ENCODE peak calls at places on chromosomes 2 and 18, in four cellular contexts. J is ovary; K is K562; E is CD4-positive, CD25-positive, alpha-beta regulatory T cell. I is an unnamed sample.

GRCh38 chr2:1685957-1686783 is 58.1 kb downstream of the PXDN start:
- DNase-seq in J (no peak), K (no peak), E (no peak), I (no peak)

GRCh38 chr18:70418551-70419311 is 129.9 kb downstream of the SOCS6 start:
- DNase-seq in J (no peak), K (no peak), E (no peak), I (no peak)

GRCh38 chr2:203873461-203873860 is 5.9 kb downstream of the CTLA4 start:
- DNase-seq in J (no peak), K (no peak), E (no peak), I (no peak)

GRCh38 chr2:70932631-70933230 is 3.0 kb upstream of the ATP6V1B1 start:
- DNase-seq in J (no peak), K (no peak), E (no peak), I (no peak)

GRCh38 chr2:200455958-200456421 is 53.9 kb downstream of the KCTD18 start:
- DNase-seq in J (no peak), K (no peak), E (peak; percentile 18), I (peak; percentile 24)

GRCh38 chr2:192119536-192119935 is 75.2 kb downstream of the TMEFF2 start:
- DNase-seq in J (no peak), K (no peak), E (no peak), I (no peak)

GRCh38 chr2:196365132-196365531 is 193.8 kb upstream of the STK17B start:
- DNase-seq in J (no peak), K (no peak), E (no peak), I (no peak)

GRCh38 chr2:215141706-215142105 is 3.3 kb upstream of the ABCA12 start:
- DNase-seq in J (no peak), K (no peak), E (no peak), I (no peak)

GRCh38 chr2:99863236-99863913 is 279.0 kb downstream of the AFF3 start:
- DNase-seq in J (no peak), K (no peak), E (no peak), I (peak; percentile 28)

GRCh38 chr2:201854841-201855240 is 48.5 kb downstream of the CDK15 start:
- DNase-seq in J (no peak), K (no peak), E (no peak), I (no peak)

DNA sequence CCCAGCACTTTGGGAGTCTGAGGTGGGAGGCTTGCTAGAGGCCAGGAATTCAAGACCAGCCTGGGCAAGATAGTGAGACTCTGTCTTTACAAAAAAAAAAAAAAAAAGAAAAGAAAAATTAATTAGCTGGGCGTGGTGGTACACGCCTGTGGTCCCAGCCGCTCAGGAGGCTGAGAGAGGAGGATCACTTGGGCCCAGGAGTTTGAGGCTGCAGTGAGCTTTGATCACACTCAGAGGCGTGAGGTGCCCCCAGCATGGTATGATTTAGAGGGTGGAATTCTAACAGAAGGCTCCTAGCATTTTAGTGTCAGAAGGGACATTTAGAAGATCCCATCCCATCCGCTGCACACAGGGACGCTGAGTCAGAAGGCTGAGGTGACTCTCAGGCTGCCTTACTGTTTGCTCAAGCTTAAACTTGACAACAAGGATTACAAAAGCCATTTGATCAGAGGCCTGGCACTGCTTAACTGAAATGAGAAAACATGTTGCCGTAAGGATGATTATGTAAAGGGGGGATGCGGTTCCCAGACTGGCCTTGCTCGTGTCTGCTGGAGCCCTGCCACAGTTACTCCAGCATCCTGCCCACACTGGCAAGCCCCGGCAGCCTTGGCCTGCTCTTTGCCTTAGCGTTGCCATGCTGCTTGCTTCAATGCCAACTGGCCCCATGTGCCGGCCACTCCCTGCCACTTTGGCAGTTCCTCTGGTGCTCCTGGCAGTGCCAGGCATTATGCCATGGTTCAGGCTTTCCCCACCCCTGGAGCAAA is 45.6 kb upstream of the SLC1A4 start:
- DNase-seq in J (peak; percentile 75), K (no peak), E (no peak), I (peak; percentile 98)
- H3K4me3 ChIP-seq in J (no peak overlapping the region), K (no peak overlapping the region), E (no peak overlapping the region), I (no peak overlapping the region)

GRCh38 chr18:21084511-21085078 is 27.0 kb downstream of the ROCK1 start:
- DNase-seq in J (no peak), K (no peak), E (no peak), I (no peak)
- H3K9me3 ChIP-seq in J (no peaks in the 10 kb centered on the region), K (no peaks in the 10 kb centered on the region), E (peaks cover 10% of the 10 kb centered on the region), I (peaks cover 26% of the 10 kb centered on the region)

DNA sequence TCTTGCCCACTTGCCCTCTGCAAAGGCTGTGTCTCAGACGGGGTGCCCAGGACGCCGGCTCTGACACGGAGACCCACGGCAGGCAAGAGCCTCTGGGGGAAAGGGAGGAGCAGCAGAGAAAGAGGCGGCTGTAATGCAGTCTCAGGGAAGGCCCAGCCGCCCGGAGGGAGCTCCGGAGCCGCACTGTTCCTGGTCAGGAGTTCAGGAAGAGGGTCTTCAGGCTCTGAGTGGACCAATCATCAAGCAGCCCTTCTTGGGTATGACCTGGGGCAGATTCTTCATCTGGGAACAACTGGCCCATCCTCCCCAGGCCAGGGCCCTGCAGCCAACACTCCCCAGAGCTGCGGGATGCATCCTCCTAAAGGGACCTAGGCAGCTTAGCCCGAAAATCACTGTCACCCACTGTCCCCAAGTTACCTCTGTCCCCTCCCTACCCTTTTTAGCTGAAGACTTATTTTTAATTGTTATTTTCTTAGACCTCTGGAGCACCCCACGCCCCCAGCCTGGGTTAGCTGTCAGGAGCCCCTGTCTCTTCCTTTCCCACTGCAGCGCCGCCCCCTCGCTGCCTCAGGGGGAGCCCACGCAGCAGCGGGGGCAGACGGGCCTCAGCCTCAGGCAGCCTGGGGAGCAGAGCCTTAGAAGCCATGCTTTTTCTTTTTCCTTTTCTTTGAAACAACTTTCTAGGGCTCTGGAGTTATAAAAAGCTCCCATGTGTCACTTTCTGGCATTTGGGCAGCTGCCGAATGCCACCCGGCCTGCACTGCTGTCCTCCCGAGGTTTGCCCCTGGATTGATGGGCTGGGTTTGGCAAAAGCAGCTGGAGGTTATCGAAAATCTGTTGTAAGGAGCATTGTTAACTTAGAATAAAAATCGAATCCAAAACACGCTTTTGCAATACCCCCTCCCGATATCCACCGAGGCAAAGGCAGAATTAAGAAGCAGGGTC is 644 bp upstream of the NEU2 start:
- DNase-seq in J (no peak), K (no peak), E (no peak), I (no peak)
- H3K4me3 ChIP-seq in J (no peak overlapping the region), K (no peak overlapping the region), E (no peak overlapping the region), I (no peak overlapping the region)

DNA sequence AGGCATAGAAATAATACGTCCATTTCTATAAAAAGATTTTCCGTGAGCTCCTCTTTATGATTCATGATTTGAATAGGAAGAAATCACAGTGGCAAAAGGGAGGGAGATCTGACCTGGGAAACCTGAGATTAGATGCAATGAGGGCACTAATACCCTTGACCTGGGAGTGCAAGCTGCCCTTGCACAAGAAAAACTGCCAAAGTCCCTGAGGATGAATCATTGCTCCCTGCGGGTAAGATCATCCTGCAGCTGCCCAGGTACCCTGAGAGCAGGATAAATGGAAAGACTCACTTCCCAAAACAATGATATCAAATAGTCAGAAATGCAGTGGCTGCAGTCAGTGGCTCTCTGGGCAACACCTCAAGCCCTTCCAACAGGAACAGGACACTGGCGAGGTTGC is 11.6 kb downstream of the FHL2 start:
- DNase-seq in J (no peak), K (no peak), E (no peak), I (peak; percentile 49)
- H3K9me3 ChIP-seq in J (no peaks in the 10 kb centered on the region), K (no peaks in the 10 kb centered on the region), E (no peaks in the 10 kb centered on the region), I (no peaks in the 10 kb centered on the region)

GRCh38 chr18:8708670-8709069 is 3.3 kb downstream of the MTCL1 start:
- DNase-seq in J (no peak), K (no peak), E (no peak), I (no peak)

GRCh38 chr18:8709248-8710059 is 4.1 kb downstream of the MTCL1 start:
- DNase-seq in J (no peak), K (no peak), E (no peak), I (no peak)

GRCh38 chr18:8706545-8706980 is 1.2 kb downstream of the MTCL1 start:
- DNase-seq in J (peak; percentile 49), K (peak; percentile 37), E (no peak), I (peak; percentile 14)

GRCh38 chr18:8706981-8707940 is 1.9 kb downstream of the MTCL1 start:
- DNase-seq in J (peak; percentile 62), K (no peak), E (no peak), I (peak; percentile 71)

GRCh38 chr18:8707946-8708345 is 2.6 kb downstream of the MTCL1 start:
- DNase-seq in J (no peak), K (no peak), E (no peak), I (no peak)
- H3K4me3 ChIP-seq in J (no peak overlapping the region), K (no peak overlapping the region), E (no peak overlapping the region), I (peak overlapping the region; percentile 69)

DNA sequence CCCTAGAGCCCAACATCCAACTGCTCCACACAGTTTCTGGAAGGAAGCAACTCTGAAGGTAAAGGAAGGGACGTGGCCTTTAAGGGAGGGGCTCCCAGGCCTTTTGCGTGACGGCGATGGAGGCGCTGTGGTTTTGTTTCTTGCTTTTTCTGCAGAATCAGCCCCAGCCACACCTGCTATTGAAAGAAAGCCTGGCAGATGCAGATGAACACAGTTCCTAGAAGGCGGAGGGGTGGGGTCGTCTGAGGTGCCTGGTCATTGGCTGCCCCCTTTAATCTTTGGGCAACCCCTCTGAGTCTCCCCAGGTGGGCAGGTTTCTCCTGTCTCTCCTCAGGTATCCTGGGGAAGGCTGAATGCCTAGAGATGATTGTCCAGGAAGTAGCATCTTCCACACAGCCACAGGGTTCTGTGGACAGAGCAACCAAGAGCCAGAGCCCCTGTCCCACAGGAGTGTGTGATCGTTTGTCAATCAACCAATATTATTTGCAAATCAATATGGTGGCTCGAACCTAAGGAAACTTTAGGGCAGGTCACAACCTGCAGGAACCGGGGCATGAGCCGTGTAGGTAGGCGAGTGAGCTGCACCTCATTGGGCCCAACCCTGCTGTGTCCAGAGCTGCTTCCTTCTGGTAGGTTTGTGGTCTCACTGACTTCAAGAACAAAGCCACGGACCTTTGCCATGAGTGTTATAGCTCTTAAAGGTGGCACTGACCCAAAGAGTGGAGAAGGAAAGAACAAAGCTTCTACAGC is 104.4 kb downstream of the NDUFA10 start:
- DNase-seq in J (no peak), K (no peak), E (no peak), I (no peak)
- H3K9me3 ChIP-seq in J (peaks cover 5% of the 10 kb centered on the region), K (peaks cover 3% of the 10 kb centered on the region), E (peaks cover 27% of the 10 kb centered on the region), I (peaks cover 13% of the 10 kb centered on the region)

GRCh38 chr2:127079358-127079920 is 27.5 kb downstream of the BIN1 start:
- DNase-seq in J (no peak), K (no peak), E (no peak), I (no peak)
- H3K4me3 ChIP-seq in J (no peak overlapping the region), K (no peak overlapping the region), E (peak overlapping the region; percentile 67), I (no peak overlapping the region)

DNA sequence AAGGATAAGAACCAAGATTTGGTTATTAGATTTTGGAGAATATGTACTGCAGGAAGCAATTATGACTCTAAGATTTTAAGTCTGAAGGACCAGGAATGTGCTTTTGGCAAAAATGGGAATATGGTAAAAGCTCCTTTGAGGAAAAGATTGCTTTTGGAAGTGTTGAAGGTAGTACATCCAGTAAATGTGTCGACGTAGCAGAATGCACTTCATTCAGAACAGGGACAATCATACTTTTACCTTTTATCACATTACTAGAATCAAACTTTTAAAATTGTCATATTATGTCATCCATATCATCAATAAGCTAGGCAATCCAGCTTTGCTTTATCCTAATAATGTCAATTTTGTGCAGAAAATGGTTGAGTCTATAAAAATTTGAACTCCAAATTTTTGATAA is 74.3 kb upstream of the MSTN start:
- DNase-seq in J (no peak), K (no peak), E (no peak), I (no peak)
- H3K9me3 ChIP-seq in J (no peaks in the 10 kb centered on the region), K (peaks cover 1% of the 10 kb centered on the region), E (peaks cover 6% of the 10 kb centered on the region), I (peaks cover 2% of the 10 kb centered on the region)

DNA sequence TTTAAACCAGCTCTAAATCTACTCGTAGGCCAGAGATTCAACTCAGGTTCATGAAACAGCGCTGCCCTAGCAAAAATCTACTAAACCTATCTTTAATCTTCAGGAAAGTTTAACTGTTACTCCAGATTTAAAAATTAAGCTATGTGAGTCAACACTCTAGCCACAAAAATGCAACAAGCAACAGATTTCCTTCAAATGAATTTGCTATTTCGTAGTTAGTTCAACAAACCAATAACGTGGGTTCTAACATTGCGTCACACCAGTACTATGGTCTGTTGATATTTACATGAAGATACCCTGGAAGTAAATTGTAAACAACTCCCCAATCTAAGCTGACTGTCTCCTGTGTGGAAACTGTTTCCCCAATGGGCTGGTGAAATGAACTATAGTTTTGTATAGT is 71.2 kb downstream of the FIGN start:
- DNase-seq in J (no peak), K (no peak), E (no peak), I (no peak)
- H3K4me3 ChIP-seq in J (no peak overlapping the region), K (no peak overlapping the region), E (no peak overlapping the region), I (no peak overlapping the region)

I was measured in MG63.